ENCODE peak calls at places on chromosome 15, in five cellular contexts. J, F, P, L and G are unnamed samples.

GRCh38 chr15:90058308-90058707 is 44.0 kb downstream of the IDH2 start:
- DNase-seq in L (peak), F (no peak), P (no peak), J (no peak), G (peak)

GRCh38 chr15:94019062-94019461 is 212.3 kb upstream of the MCTP2 start:
- DNase-seq in P (no peak), F (no peak), L (no peak), J (no peak), G (no peak)

GRCh38 chr15:29405564-29405963 is 135.9 kb upstream of the NSMCE3 start:
- DNase-seq in L (no peak), P (no peak), F (no peak), J (no peak), G (no peak)

GRCh38 chr15:71792521-71792920 is 17.8 kb upstream of the NR2E3 start:
- DNase-seq in L (no peak), J (peak), P (no peak), F (no peak), G (no peak)

GRCh38 chr15:100078511-100079220 is 263.1 kb downstream of the ADAMTS17 start:
- DNase-seq in J (no peak), F (no peak), P (no peak), L (peak), G (no peak)

GRCh38 chr15:43930079-43930478 is 103.3 kb downstream of the WDR76 start:
- DNase-seq in J (no peak), L (no peak), F (no peak), P (no peak), G (no peak)

GRCh38 chr15:77773003-77773402 is 140.3 kb upstream of the LINGO1 start:
- DNase-seq in P (no peak), J (no peak), L (no peak), F (no peak), G (no peak)

GRCh38 chr15:25106209-25106608 is 151.4 kb downstream of the SNRPN start:
- DNase-seq in F (no peak), L (no peak), P (no peak), J (no peak), G (no peak)

GRCh38 chr15:33140326-33140725 is 54.2 kb downstream of the FMN1 start:
- DNase-seq in F (no peak), L (no peak), J (no peak), P (no peak), G (no peak)

GRCh38 chr15:92178908-92179307 is 214.8 kb upstream of the ST8SIA2 start:
- DNase-seq in P (no peak), J (no peak), L (no peak), F (no peak), G (no peak)

GRCh38 chr15:68599560-68600071 is 20.8 kb downstream of the CORO2B start:
- DNase-seq in F (peak), P (peak), L (no peak), J (no peak), G (no peak)

GRCh38 chr15:78695849-78696248 is 54.8 kb upstream of the CHRNB4 start:
- DNase-seq in P (no peak), F (no peak), L (no peak), J (no peak), G (no peak)

GRCh38 chr15:38440353-38441129 is 13.4 kb upstream of the FAM98B start:
- DNase-seq in P (peak), F (peak), J (peak), L (peak), G (peak)

GRCh38 chr15:88630141-88630721 is 8.6 kb upstream of the ISG20 start:
- DNase-seq in J (no peak), F (no peak), L (no peak), P (no peak), G (no peak)

GRCh38 chr15:66628976-66629723 is 63.4 kb upstream of the LCTL start:
- DNase-seq in F (no peak), P (no peak), J (no peak), L (no peak), G (no peak)

GRCh38 chr15:70853855-70854668 is at the start of gene LARP6:
- DNase-seq in F (peak), P (peak), L (peak), J (peak), G (peak)

GRCh38 chr15:98649996-98650870 is 1.9 kb downstream of the IGF1R start:
- DNase-seq in L (peak), J (peak), F (peak), P (peak), G (no peak)

GRCh38 chr15:96171271-96171739 is 159.2 kb upstream of the NR2F2 start:
- DNase-seq in L (no peak), P (no peak), J (peak), F (no peak), G (no peak)

GRCh38 chr15:85581495-85581894 is 201.1 kb downstream of the AKAP13 start:
- DNase-seq in F (no peak), J (peak), L (no peak), P (no peak), G (no peak)

GRCh38 chr15:68650901-68651709 is 72.3 kb downstream of the CORO2B start:
- DNase-seq in L (peak), F (peak), P (peak), J (peak), G (peak)

GRCh38 chr15:49622561-49622960 is 1.7 kb downstream of the DTWD1 start:
- DNase-seq in P (no peak), J (no peak), L (peak), F (no peak), G (no peak)

GRCh38 chr15:78372880-78373279 is 32.7 kb downstream of the CRABP1 start:
- DNase-seq in L (no peak), P (no peak), F (no peak), J (peak), G (no peak)

GRCh38 chr15:77470227-77470626 is 49.5 kb downstream of the HMG20A start:
- DNase-seq in F (no peak), L (no peak), J (no peak), P (no peak), G (no peak)

GRCh38 chr15:68585574-68586273 is 6.9 kb downstream of the CORO2B start:
- DNase-seq in P (no peak), L (no peak), F (no peak), J (no peak), G (no peak)

GRCh38 chr15:90463381-90463780 is 66.3 kb upstream of the CRTC3 start:
- DNase-seq in P (no peak), J (no peak), L (peak), F (no peak), G (peak)

GRCh38 chr15:23065836-23066235 is 26.5 kb upstream of the TUBGCP5 start:
- DNase-seq in F (no peak), P (no peak), J (no peak), L (no peak), G (no peak)

GRCh38 chr15:67820992-67821783 is 4.1 kb upstream of the SKOR1 start:
- DNase-seq in L (peak), F (peak), J (no peak), P (peak), G (peak)

GRCh38 chr15:75063338-75063737 is 39.9 kb downstream of the PPCDC start:
- DNase-seq in J (no peak), F (no peak), P (no peak), L (no peak), G (no peak)

DNA sequence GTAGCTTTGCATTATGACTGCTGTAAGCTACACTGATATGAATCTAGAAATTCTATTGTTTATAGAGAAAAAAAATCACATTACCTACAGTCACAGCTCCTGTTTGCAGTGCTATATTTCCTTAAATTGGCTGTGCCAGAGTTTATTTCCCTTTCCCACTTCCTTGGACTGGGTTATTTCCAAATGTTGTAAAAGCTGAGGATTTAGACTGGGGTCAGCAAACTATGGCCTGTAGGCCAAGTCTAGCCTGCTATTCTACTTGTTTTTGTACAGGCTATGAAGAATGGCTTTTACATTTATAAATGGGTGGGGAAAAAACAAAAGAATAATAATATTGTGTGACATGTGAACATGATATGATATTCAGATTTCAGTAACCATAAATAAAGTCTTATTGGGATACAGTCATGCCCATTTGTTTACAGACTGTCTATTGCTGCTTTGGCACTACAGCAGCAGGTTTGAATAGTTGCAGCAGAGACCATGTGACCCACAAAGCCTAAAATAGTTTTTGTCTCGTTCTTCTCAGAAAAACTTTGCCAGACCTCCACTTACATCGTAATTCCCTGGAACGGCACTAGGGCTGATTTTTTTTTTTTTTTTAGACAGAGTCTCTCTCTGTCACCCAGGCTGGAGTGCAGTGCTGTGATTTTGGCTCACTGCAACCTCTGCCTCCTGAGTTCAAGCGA is 7.8 kb downstream of the GLDN start:
- DNase-seq in P (no peak), F (no peak), J (no peak), L (no peak), G (no peak)
- TF ChIP-seq CTCF in P (no peak), F (no peak), J (no peak), L (no peak), G (no peak)

DNA sequence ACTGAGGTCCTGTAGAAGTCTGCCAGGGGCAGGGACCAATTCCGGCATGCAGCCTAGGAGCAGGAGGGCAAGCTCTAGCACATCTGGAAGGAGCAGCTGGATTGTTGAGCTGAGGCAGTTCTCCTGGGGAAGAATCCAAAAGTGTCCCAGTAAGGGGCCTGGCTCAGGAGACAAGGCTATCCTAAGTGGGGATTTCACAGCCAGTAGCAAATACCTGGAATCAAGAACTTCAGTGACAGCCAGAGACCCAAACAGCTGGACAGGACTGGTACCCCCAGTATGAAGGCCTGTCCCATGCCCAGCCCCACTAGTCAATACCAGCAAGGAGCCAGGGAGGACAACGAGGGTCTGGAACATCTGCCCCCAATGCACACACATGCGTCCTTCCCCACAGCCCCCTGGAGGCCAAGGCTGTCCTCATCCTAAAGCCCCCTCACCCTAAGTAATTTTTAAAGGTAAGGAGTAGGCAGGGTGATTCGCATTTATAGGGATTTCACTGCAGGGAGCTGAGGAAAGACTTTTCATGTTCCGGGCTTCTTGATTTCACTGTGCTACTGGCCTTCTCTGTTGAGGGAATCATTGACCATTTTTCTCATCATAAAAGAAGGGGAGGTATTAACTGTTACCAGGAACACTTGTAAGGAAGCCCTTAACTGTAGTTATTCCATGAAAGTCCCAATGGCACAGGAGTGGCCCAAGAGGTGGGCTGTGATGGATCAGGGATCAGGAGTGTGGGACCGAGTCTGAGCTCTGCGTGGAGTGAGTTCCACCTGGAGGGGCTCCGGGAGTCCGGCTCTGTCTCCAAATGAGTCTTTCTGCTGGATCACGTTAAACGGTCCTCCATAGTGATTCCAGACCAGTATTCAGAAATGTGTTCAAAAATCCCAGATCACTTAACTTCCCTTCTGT is 2.6 kb upstream of the CHSY1 start:
- DNase-seq in P (no peak), F (no peak), L (no peak), J (no peak), G (no peak)
- TF ChIP-seq CTCF in P (no peak), F (peak), L (no peak), J (no peak), G (no peak)

GRCh38 chr15:50702762-50703334 is 16.3 kb upstream of the TRPM7 start:
- DNase-seq in P (no peak), L (no peak), F (no peak), J (no peak), G (no peak)

GRCh38 chr15:50697109-50697797 is 10.7 kb upstream of the TRPM7 start:
- DNase-seq in J (no peak), P (no peak), L (no peak), F (no peak), G (no peak)

GRCh38 chr15:50698101-50698500 is 11.5 kb upstream of the TRPM7 start:
- DNase-seq in F (no peak), J (no peak), P (no peak), L (no peak), G (no peak)
- TF ChIP-seq CTCF in F (no peak), J (no peak), P (no peak), L (no peak), G (no peak)

GRCh38 chr15:59738676-59739075 is 49.6 kb upstream of the BNIP2 start:
- DNase-seq in J (no peak), P (no peak), L (no peak), F (no peak), G (no peak)

GRCh38 chr15:59741274-59741906 is 52.3 kb upstream of the BNIP2 start:
- DNase-seq in F (peak), J (peak), P (peak), L (peak), G (no peak)

GRCh38 chr15:59739557-59740186 is 50.6 kb upstream of the BNIP2 start:
- DNase-seq in L (no peak), F (no peak), J (no peak), P (no peak), G (no peak)

DNA sequence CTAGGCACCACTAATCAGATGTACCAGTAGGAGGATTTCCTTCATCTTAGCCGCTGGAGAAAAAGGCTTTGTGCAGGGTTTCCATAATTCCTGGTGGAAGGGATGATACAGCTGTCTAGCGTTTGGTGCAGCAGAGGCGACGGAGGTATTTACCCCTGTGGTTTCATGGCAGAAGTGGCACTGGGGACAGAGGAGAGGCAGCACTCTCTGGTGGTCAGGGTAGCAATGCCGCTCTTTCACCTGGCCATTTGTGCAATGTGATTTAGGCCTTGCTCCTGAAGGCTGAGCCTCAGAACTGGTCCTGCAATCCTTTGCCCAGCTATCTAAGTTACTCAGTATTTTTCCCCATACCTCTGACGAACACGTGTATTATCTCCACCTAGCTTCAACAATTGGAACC is 47.1 kb upstream of the BNIP2 start:
- DNase-seq in F (no peak), J (no peak), P (no peak), L (no peak), G (no peak)
- TF ChIP-seq CTCF in F (no peak), J (no peak), P (no peak), L (no peak), G (no peak)

GRCh38 chr15:39583586-39584265 is 2.8 kb downstream of the THBS1 start:
- DNase-seq in P (peak), J (no peak), F (peak), L (peak), G (peak)

GRCh38 chr15:39584266-39584659 is 3.4 kb downstream of the THBS1 start:
- DNase-seq in L (no peak), P (no peak), J (no peak), F (no peak), G (no peak)

GRCh38 chr15:39581501-39582285 is 814 bp downstream of the THBS1 start:
- DNase-seq in L (peak), P (peak), F (peak), J (peak), G (no peak)

GRCh38 chr15:39582286-39582976 is 1.6 kb downstream of the THBS1 start:
- DNase-seq in L (no peak), F (no peak), J (no peak), P (no peak), G (no peak)

DNA sequence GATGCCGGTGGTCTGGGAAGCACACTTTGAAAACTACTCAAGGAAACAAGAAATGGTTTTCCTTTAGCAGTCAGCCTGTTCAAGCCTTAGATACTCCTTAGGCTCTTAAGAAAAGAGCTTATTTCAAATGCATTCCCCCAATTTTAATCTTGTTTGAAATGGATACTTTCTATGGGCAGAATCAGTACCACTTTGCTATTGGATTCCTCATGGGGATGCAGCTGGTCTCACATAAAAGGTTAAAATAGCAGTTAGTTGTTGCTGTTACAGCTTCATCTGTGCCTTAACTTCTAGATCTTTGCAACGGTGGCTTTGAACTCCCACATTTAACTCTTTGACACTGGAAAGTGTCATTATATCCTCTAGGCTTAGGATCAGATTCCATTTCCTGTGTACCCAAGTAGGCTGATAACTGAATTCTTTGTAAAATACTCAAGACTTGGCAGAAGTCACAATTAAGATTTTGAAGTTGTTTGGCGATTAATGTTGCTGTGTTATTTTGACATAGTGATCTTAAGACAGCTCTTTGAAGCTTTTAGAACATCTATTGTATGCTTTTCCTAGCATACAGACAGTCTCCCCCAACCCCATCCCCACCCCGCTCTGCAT is 2.2 kb downstream of the THBS1 start:
- DNase-seq in J (no peak), L (no peak), P (no peak), F (no peak), G (no peak)
- TF ChIP-seq CTCF in J (no peak), L (no peak), P (no peak), F (no peak), G (no peak)